ENCODE peak calls at places on chromosomes 12 and 14, in ten cellular contexts. K is stimulated activated CD8-positive, alpha-beta memory T cell treated with anti-CD3 and anti-CD28 coated beads, Interleukin-4, amount 100 ng/mL, for 4 hours; J is astrocyte of the spinal cord; E is activated naive CD8-positive, alpha-beta T cell treated with anti-CD3 and anti-CD28 coated beads, Interleukin-2, amount 50 U/mL, for 16 hours; G is GM13976; F is midbrain; Y is GM19239; P is endodermal cell; M is GM10248; T is GM04504. V is an unnamed sample.

GRCh38 chr12:7113389-7113871 is 4.4 kb upstream of the C1RL start:
- DNase-seq in F (peak; percentile 10), E (no peak), P (peak; percentile 71), G (peak; percentile 77), K (no peak), M (peak; percentile 73), J (peak; percentile 39), T (no peak), Y (peak; percentile 60), V (no peak)

GRCh38 chr14:100104523-100105300 is 39.5 kb downstream of the EVL start:
- DNase-seq in Y (no peak), P (no peak), J (peak; percentile 76), K (no peak), F (no peak), G (no peak), M (no peak), T (peak; percentile 50), E (no peak), V (no peak)

GRCh38 chr12:121279507-121279915 is 17.0 kb downstream of the CAMKK2 start:
- DNase-seq in K (no peak), J (no peak), M (no peak), P (peak; percentile 76), E (no peak), T (no peak), Y (no peak), G (no peak), F (peak; percentile 19), V (no peak)

GRCh38 chr12:125015680-125016310 is 22.4 kb downstream of the BRI3BP start:
- DNase-seq in T (no peak), G (no peak), J (peak; percentile 17), M (no peak), Y (no peak), K (no peak), E (no peak), F (peak; percentile 45), P (no peak), V (no peak)

GRCh38 chr12:71371132-71371531 is 68.5 kb upstream of the LGR5 start:
- DNase-seq in Y (no peak), M (no peak), G (no peak), P (no peak), J (no peak), T (no peak), K (no peak), E (no peak), F (no peak), V (no peak)

GRCh38 chr14:58639842-58640484 is 2.2 kb downstream of the DACT1 start:
- DNase-seq in P (peak; percentile 79), M (peak; percentile 24), K (no peak), Y (peak; percentile 25), G (no peak), J (peak; percentile 87), E (no peak), T (peak; percentile 79), F (peak; percentile 83), V (no peak)

GRCh38 chr12:124852911-124853441 is 10.7 kb downstream of the SCARB1 start:
- DNase-seq in G (no peak), K (no peak), M (no peak), T (no peak), Y (no peak), F (no peak), P (no peak), E (no peak), J (no peak), V (no peak)

GRCh38 chr12:76633415-76633814 is 73.8 kb upstream of the OSBPL8 start:
- DNase-seq in J (no peak), Y (no peak), G (no peak), M (no peak), K (no peak), E (no peak), F (no peak), P (no peak), T (no peak), V (no peak)

GRCh38 chr12:56037161-56037560 is 4.6 kb upstream of the RPS26 start:
- DNase-seq in E (no peak), G (no peak), T (no peak), Y (no peak), M (no peak), J (no peak), K (no peak), P (no peak), F (no peak), V (no peak)

GRCh38 chr12:26938660-26939185 is 453 bp downstream of the FGFR1OP2 start:
- DNase-seq in Y (no peak), G (peak; percentile 20), P (no peak), K (no peak), T (no peak), F (no peak), E (no peak), J (no peak), M (no peak), V (no peak)

V was measured in stimulated activated CD4-positive, alpha-beta T cell treated with anti-CD3 and anti-CD28 coated beads, Interleukin-1b, Interleukin-23, amount 100 ng/mL, for 1 hour.